ENCODE peak calls at places on chromosomes 12 and 14, in six cellular contexts. O, U, J, Y, V and T are unnamed samples.

GRCh38 chr12:57459750-57460400 is at the start of gene GLI1:
- DNase-seq in V (no peak), O (peak; percentile 67), J (no peak), Y (peak; percentile 36), U (no peak), T (no peak)

GRCh38 chr12:120628919-120629318 is 11.5 kb upstream of the CABP1 start:
- DNase-seq in U (no peak), Y (no peak), V (no peak), O (peak; percentile 28), J (no peak), T (no peak)

GRCh38 chr12:79373896-79374499 is 316.8 kb downstream of the PAWR start:
- DNase-seq in U (no peak), V (peak; percentile 2), J (no peak), O (peak; percentile 41), Y (peak; percentile 36), T (peak; percentile 12)

GRCh38 chr12:28611115-28611435 is 420.8 kb downstream of the CCDC91 start:
- DNase-seq in U (no peak), O (no peak), V (no peak), Y (peak; percentile 58), J (no peak), T (no peak)

GRCh38 chr14:70595443-70596185 is 4.8 kb downstream of the MED6 start:
- DNase-seq in O (no peak), Y (no peak), V (no peak), U (no peak), J (no peak), T (no peak)

GRCh38 chr12:70660620-70661219 is 23.5 kb upstream of the PTPRB start:
- DNase-seq in V (no peak), O (no peak), Y (peak; percentile 84), J (peak; percentile 56), U (no peak), T (no peak)

GRCh38 chr12:3520168-3520567 is 29.2 kb downstream of the PRMT8 start:
- DNase-seq in V (no peak), J (no peak), Y (no peak), O (no peak), U (no peak), T (no peak)

GRCh38 chr14:73248294-73248868 is 11.1 kb downstream of the PAPLN start:
- DNase-seq in Y (peak; percentile 28), J (no peak), U (no peak), O (no peak), V (no peak), T (no peak)

GRCh38 chr14:79011091-79011919 is 841.1 kb downstream of the NRXN3 start:
- DNase-seq in U (no peak), J (no peak), Y (peak; percentile 85), O (peak; percentile 8), V (no peak), T (no peak)

GRCh38 chr12:123469978-123470377 is 12.0 kb downstream of the SNRNP35 start:
- DNase-seq in O (no peak), Y (no peak), U (no peak), V (no peak), J (no peak), T (no peak)

GRCh38 chr12:12686925-12687324 is 9.1 kb downstream of the GPR19 start:
- DNase-seq in Y (peak; percentile 71), V (no peak), O (no peak), U (no peak), J (no peak), T (no peak)

GRCh38 chr12:3998968-3999792 is 126.0 kb upstream of the PARP11 start:
- DNase-seq in O (no peak), J (peak; percentile 73), U (no peak), Y (no peak), V (no peak), T (no peak)

GRCh38 chr12:13103391-13104033 is at the start of gene GSG1:
- DNase-seq in O (no peak), U (no peak), J (no peak), V (peak; percentile 18), Y (no peak), T (no peak)

GRCh38 chr12:212799-213526 is 994 bp downstream of the SLC6A12 start:
- DNase-seq in Y (no peak), U (no peak), V (no peak), J (peak; percentile 38), O (no peak), T (no peak)

GRCh38 chr12:7934560-7935463 is 1.2 kb downstream of the SLC2A3 start:
- DNase-seq in O (no peak), J (no peak), V (no peak), U (no peak), Y (peak; percentile 10), T (no peak)

GRCh38 chr12:77847665-77848431 is 17.2 kb downstream of the NAV3 start:
- DNase-seq in U (no peak), O (no peak), J (no peak), V (no peak), Y (peak; percentile 45), T (no peak)

GRCh38 chr12:106976668-106977067 is 10.3 kb downstream of the MTERF2 start:
- DNase-seq in Y (no peak), J (no peak), V (no peak), O (no peak), U (no peak), T (no peak)

GRCh38 chr12:19808371-19808770 is 369.1 kb downstream of the AEBP2 start:
- DNase-seq in V (no peak), J (no peak), O (no peak), Y (peak; percentile 5), U (no peak), T (no peak)

GRCh38 chr14:20454359-20454644 is 310 bp downstream of the OSGEP start:
- DNase-seq in V (no peak), O (peak; percentile 77), U (no peak), J (peak; percentile 85), Y (no peak), T (no peak)

GRCh38 chr14:103140316-103141109 is 17.3 kb downstream of the TNFAIP2 start:
- DNase-seq in Y (no peak), J (no peak), U (no peak), V (no peak), O (no peak), T (no peak)

GRCh38 chr12:50550530-50551223 is 45.9 kb downstream of the DIP2B start:
- DNase-seq in O (no peak), J (no peak), Y (no peak), U (no peak), V (no peak), T (no peak)

GRCh38 chr14:92525318-92526095 is 11.9 kb downstream of the RIN3 start:
- DNase-seq in Y (no peak), O (no peak), J (no peak), V (no peak), U (no peak), T (no peak)

GRCh38 chr12:120055639-120056038 is 60.9 kb downstream of the RAB35 start:
- DNase-seq in O (no peak), Y (no peak), U (no peak), J (no peak), V (no peak), T (no peak)

GRCh38 chr12:110765144-110765543 is 22.5 kb upstream of the PPP1CC start:
- DNase-seq in U (no peak), J (no peak), O (no peak), Y (no peak), V (no peak), T (no peak)

GRCh38 chr14:100522616-100523021 is 64.6 kb downstream of the BEGAIN start:
- DNase-seq in Y (no peak), V (no peak), J (peak; percentile 10), U (no peak), O (no peak), T (peak; percentile 4)

GRCh38 chr12:54036620-54037359 is 3.9 kb downstream of the HOXC5 start:
- DNase-seq in V (no peak), J (no peak), O (peak; percentile 56), U (no peak), Y (peak; percentile 52), T (peak; percentile 89)

GRCh38 chr14:22556021-22556989 is 32.7 kb downstream of the DAD1 start:
- DNase-seq in J (peak; percentile 78), O (no peak), V (peak; percentile 88), Y (peak; percentile 87), U (peak; percentile 90), T (no peak)

GRCh38 chr12:94305293-94305957 is 154.2 kb downstream of the CEP83 start:
- DNase-seq in V (peak; percentile 18), O (no peak), Y (no peak), J (no peak), U (peak; percentile 29), T (no peak)

GRCh38 chr12:20211537-20211936 is 156.8 kb upstream of the PDE3A start:
- DNase-seq in U (no peak), J (no peak), O (no peak), Y (no peak), V (no peak), T (no peak)

GRCh38 chr12:118183711-118184110 is 47.8 kb downstream of the PEBP1 start:
- DNase-seq in U (no peak), J (no peak), O (no peak), V (no peak), Y (peak; percentile 14), T (no peak)